ENCODE peak calls at places on chromosomes 2 and 18, in five cellular contexts. One of them, this sample, is unnamed.

GRCh38 chr18:70337139-70337972 is 48.5 kb downstream of the SOCS6 start:
- DNase-seq in heart right ventricle: no peak
- DNase-seq in fibroblast of the aortic adventitia: peak
- DNase-seq in ovary: no peak
- DNase-seq in mucosa of descending colon: no peak
- DNase-seq in this sample: no peak

GRCh38 chr2:145068509-145068908 is 548.6 kb upstream of the ZEB2 start:
- DNase-seq in heart right ventricle: no peak
- DNase-seq in fibroblast of the aortic adventitia: no peak
- DNase-seq in ovary: no peak
- DNase-seq in mucosa of descending colon: no peak
- DNase-seq in this sample: no peak

GRCh38 chr2:201158111-201158929 is 24.6 kb upstream of the CASP10 start:
- DNase-seq in heart right ventricle: no peak
- DNase-seq in fibroblast of the aortic adventitia: peak
- DNase-seq in ovary: peak
- DNase-seq in mucosa of descending colon: peak
- DNase-seq in this sample: peak

GRCh38 chr2:174442546-174443510 is 44.0 kb downstream of the GPR155 start:
- DNase-seq in heart right ventricle: no peak
- DNase-seq in fibroblast of the aortic adventitia: peak
- DNase-seq in ovary: no peak
- DNase-seq in mucosa of descending colon: no peak
- DNase-seq in this sample: no peak

GRCh38 chr2:47155091-47155876 is at the start of gene STPG4:
- DNase-seq in heart right ventricle: no peak
- DNase-seq in fibroblast of the aortic adventitia: no peak
- DNase-seq in ovary: no peak
- DNase-seq in mucosa of descending colon: no peak
- DNase-seq in this sample: no peak

GRCh38 chr2:36277146-36277808 is 78.3 kb upstream of the CRIM1 start:
- DNase-seq in heart right ventricle: no peak
- DNase-seq in fibroblast of the aortic adventitia: peak
- DNase-seq in ovary: no peak
- DNase-seq in mucosa of descending colon: no peak
- DNase-seq in this sample: no peak

GRCh38 chr2:133483201-133483600 is 85.1 kb downstream of the NCKAP5 start:
- DNase-seq in heart right ventricle: no peak
- DNase-seq in fibroblast of the aortic adventitia: peak
- DNase-seq in ovary: no peak
- DNase-seq in mucosa of descending colon: no peak
- DNase-seq in this sample: no peak

GRCh38 chr18:10003866-10004265 is 90.0 kb downstream of the VAPA start:
- DNase-seq in heart right ventricle: no peak
- DNase-seq in fibroblast of the aortic adventitia: no peak
- DNase-seq in ovary: no peak
- DNase-seq in mucosa of descending colon: no peak
- DNase-seq in this sample: no peak

GRCh38 chr18:76689646-76690264 is 132.6 kb upstream of the ZNF236 start:
- DNase-seq in heart right ventricle: no peak
- DNase-seq in fibroblast of the aortic adventitia: no peak
- DNase-seq in ovary: no peak
- DNase-seq in mucosa of descending colon: no peak
- DNase-seq in this sample: no peak

GRCh38 chr2:32884346-32884745 is 62.4 kb upstream of the LTBP1 start:
- DNase-seq in heart right ventricle: no peak
- DNase-seq in fibroblast of the aortic adventitia: no peak
- DNase-seq in ovary: no peak
- DNase-seq in mucosa of descending colon: no peak
- DNase-seq in this sample: no peak

GRCh38 chr2:240462704-240463273 is 27.3 kb downstream of the GPC1 start:
- DNase-seq in heart right ventricle: peak
- DNase-seq in fibroblast of the aortic adventitia: no peak
- DNase-seq in ovary: no peak
- DNase-seq in mucosa of descending colon: no peak
- DNase-seq in this sample: no peak

GRCh38 chr2:63792523-63792922 is 49.2 kb upstream of the UGP2 start:
- DNase-seq in heart right ventricle: no peak
- DNase-seq in fibroblast of the aortic adventitia: peak
- DNase-seq in ovary: no peak
- DNase-seq in mucosa of descending colon: no peak
- DNase-seq in this sample: no peak

GRCh38 chr18:11047156-11047555 is 102.2 kb downstream of the PIEZO2 start:
- DNase-seq in heart right ventricle: no peak
- DNase-seq in fibroblast of the aortic adventitia: no peak
- DNase-seq in ovary: no peak
- DNase-seq in mucosa of descending colon: no peak
- DNase-seq in this sample: no peak

DNA sequence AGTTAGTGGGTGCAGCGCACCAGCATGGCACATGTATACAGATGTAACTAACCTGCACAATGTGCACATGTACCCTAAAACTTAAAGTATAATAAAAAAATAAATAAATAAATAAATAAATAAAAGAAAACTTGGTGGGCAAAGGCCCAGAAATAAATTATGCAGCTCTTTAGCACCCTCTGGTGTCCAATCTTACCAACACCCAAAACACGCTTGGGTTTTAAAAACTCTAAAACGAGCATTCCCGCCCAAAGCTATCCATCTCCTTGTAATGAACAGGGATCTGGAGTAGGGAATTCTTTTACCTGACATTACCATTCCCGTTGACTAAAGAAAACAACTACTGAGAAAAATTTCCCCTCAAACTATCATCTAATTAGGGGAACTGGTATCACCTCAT is 2005.9 kb upstream of the CELF4 start:
- DNase-seq in heart right ventricle: no peak
- DNase-seq in fibroblast of the aortic adventitia: peak
- DNase-seq in ovary: no peak
- DNase-seq in mucosa of descending colon: peak
- DNase-seq in this sample: no peak
- TF ChIP-seq CTCF in heart right ventricle: peak
- TF ChIP-seq CTCF in fibroblast of the aortic adventitia: peak
- TF ChIP-seq CTCF in ovary: no peak
- TF ChIP-seq CTCF in mucosa of descending colon: no peak
- TF ChIP-seq CTCF in this sample: peak

GRCh38 chr2:230812041-230812440 is 52.7 kb upstream of the ITM2C start:
- DNase-seq in heart right ventricle: no peak
- DNase-seq in fibroblast of the aortic adventitia: no peak
- DNase-seq in ovary: no peak
- DNase-seq in mucosa of descending colon: no peak
- DNase-seq in this sample: no peak

GRCh38 chr2:230811508-230811907 is 53.2 kb upstream of the ITM2C start:
- DNase-seq in heart right ventricle: no peak
- DNase-seq in fibroblast of the aortic adventitia: peak
- DNase-seq in ovary: no peak
- DNase-seq in mucosa of descending colon: no peak
- DNase-seq in this sample: no peak

GRCh38 chr2:230807686-230808085 is 57.1 kb upstream of the ITM2C start:
- DNase-seq in heart right ventricle: no peak
- DNase-seq in fibroblast of the aortic adventitia: no peak
- DNase-seq in ovary: no peak
- DNase-seq in mucosa of descending colon: no peak
- DNase-seq in this sample: no peak

GRCh38 chr2:230809015-230809414 is 55.7 kb upstream of the ITM2C start:
- DNase-seq in heart right ventricle: no peak
- DNase-seq in fibroblast of the aortic adventitia: no peak
- DNase-seq in ovary: no peak
- DNase-seq in mucosa of descending colon: no peak
- DNase-seq in this sample: no peak

DNA sequence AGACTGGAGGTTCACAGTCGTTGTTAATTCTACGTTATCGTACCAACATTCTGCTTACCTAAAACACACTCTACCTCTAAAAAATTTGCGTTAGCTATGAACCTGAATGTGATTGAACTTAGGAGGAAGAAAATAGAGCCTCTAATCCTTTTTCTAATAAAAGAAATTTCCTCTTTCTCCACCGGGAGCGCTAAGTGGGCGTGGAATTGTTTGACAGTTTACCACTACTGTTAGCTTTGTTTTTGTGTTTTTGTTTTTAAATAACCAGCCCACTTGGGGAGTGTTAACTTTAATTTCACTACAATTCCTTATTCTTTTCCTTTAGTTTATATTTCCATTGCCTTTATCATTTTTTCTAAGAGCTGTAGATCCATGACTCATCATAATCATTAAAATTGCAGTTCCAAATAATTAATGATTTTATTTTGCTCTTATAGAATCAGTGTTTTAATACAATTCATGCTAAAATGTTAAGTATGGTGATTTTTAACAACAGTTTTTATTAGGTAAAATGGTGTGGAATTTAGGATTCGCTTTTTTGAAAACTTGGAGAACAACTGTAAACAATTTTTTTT is 55.0 kb upstream of the ITM2C start:
- DNase-seq in heart right ventricle: no peak
- DNase-seq in fibroblast of the aortic adventitia: no peak
- DNase-seq in ovary: no peak
- DNase-seq in mucosa of descending colon: no peak
- DNase-seq in this sample: no peak
- TF ChIP-seq CTCF in heart right ventricle: no peak
- TF ChIP-seq CTCF in fibroblast of the aortic adventitia: peak
- TF ChIP-seq CTCF in ovary: no peak
- TF ChIP-seq CTCF in mucosa of descending colon: no peak
- TF ChIP-seq CTCF in this sample: no peak

GRCh38 chr2:205934443-205934842 is 151.5 kb downstream of the INO80D start:
- DNase-seq in heart right ventricle: no peak
- DNase-seq in fibroblast of the aortic adventitia: peak
- DNase-seq in ovary: no peak
- DNase-seq in mucosa of descending colon: peak
- DNase-seq in this sample: no peak
- TF ChIP-seq CTCF in heart right ventricle: no peak
- TF ChIP-seq CTCF in fibroblast of the aortic adventitia: no peak
- TF ChIP-seq CTCF in ovary: no peak
- TF ChIP-seq CTCF in mucosa of descending colon: no peak
- TF ChIP-seq CTCF in this sample: no peak

DNA sequence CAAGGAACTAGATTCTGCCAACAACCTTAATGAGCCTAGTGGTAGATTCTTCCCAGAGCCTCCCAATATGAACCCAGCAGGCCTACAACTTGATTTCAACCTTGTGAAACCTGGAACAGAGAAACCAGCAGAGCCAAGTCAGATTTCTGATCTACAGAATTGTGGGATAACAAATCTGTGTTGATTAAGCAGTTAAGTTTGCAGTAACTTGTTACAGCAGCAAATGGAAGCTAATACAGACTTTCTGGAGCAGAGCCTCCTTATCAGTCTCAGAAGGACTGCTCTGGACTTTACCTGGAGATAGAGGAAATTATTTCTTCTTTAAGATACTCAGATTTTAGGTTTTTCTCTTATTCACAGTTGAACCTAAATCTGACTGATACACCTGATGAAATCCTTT is 225.5 kb downstream of the DYM start:
- DNase-seq in heart right ventricle: no peak
- DNase-seq in fibroblast of the aortic adventitia: no peak
- DNase-seq in ovary: no peak
- DNase-seq in mucosa of descending colon: no peak
- DNase-seq in this sample: no peak
- TF ChIP-seq CTCF in heart right ventricle: no peak
- TF ChIP-seq CTCF in fibroblast of the aortic adventitia: no peak
- TF ChIP-seq CTCF in ovary: no peak
- TF ChIP-seq CTCF in mucosa of descending colon: no peak
- TF ChIP-seq CTCF in this sample: no peak

DNA sequence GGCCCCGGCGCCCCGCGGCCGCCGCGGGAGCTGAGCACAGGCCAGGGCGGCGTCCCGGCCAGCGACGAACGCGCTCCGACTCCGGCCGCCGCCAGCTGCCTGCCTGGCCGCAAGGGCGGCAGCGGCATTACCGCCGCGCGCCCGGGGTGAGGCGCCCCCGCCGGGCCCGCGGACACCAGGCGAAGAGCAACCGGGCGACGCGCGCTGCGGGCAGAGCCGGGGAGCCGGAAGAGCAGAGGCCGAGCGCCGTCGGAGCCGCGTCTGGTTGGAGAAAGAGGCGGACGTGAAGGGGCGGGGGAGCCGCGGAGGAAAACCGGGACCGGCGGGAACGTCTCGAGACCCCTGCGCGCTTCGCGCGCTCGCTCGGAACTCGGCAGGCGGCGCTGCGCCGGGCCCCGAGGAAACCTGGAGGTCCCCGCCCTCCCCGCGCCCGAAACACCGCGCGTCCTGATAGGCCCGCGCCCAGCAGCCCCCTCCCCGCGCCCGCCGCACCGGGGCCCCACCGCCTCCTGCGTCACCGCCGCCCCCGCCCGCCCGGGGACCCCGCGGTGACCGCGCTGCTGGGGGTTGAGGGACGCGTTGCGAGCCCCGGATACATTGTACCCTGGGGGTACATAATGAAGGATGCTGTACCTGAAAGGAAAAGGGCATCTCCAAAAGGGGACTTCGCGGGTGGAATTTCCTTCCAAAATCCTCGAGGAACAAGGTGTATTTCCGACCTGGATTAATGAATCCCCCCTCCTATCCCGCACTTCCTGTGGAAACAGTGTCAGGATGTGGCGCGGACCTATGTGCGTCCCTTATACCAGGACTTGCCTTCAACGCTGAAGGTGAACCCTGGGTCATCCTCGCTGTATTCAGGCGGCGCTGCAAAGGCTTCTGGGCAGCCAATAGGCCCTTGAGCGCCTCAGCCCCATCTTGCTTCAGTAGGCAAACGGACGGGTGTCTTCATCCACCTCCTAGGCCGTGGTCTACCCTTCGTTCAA is 1.0 kb upstream of the B4GALT6 start:
- DNase-seq in heart right ventricle: peak
- DNase-seq in fibroblast of the aortic adventitia: peak
- DNase-seq in ovary: peak
- DNase-seq in mucosa of descending colon: peak
- DNase-seq in this sample: peak
- TF ChIP-seq CTCF in heart right ventricle: peak
- TF ChIP-seq CTCF in fibroblast of the aortic adventitia: no peak
- TF ChIP-seq CTCF in ovary: peak
- TF ChIP-seq CTCF in mucosa of descending colon: peak
- TF ChIP-seq CTCF in this sample: peak

DNA sequence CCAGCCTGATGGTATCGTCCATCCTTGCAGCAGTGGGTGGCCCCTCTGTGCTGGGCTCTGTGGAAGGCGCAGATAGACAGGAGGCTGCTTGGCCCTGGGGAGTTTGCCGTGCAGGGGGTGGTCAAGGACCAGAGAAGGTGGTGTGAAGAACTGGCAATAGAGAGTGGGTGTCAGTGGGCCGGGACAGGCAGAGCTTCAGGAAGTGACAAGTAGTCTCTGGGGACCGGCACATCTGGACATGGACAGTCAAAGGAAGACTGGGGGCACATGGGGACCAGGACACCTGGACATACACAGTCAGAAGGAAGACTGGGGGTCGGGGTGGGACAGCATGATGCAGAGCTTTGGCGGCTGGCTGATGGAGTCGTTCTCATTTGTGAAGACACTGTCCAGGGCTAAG is 335.9 kb downstream of the AGAP1 start:
- DNase-seq in heart right ventricle: no peak
- DNase-seq in fibroblast of the aortic adventitia: no peak
- DNase-seq in ovary: no peak
- DNase-seq in mucosa of descending colon: no peak
- DNase-seq in this sample: no peak
- TF ChIP-seq CTCF in heart right ventricle: no peak
- TF ChIP-seq CTCF in fibroblast of the aortic adventitia: no peak
- TF ChIP-seq CTCF in ovary: no peak
- TF ChIP-seq CTCF in mucosa of descending colon: no peak
- TF ChIP-seq CTCF in this sample: no peak

DNA sequence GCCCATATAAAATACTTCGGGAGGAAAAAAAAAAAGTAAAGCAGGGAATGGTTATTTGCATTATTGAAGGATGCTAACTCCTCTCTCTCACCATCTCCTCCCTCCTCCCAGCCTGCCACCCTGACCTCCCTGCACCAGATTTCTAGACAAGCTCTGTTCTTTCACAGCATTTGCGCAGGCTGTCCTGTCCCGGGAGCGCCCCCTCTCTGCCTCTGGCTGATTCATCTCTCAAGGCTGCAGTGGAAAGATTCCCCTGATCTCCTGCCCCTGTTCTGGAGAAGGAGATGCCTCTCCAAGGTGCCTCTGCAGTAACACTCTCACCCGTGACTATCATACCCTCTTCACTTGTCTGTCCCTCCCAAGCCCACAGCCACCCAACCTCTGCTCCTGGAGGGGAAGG is 38.5 kb downstream of the COL4A4 start:
- DNase-seq in heart right ventricle: no peak
- DNase-seq in fibroblast of the aortic adventitia: no peak
- DNase-seq in ovary: no peak
- DNase-seq in mucosa of descending colon: no peak
- DNase-seq in this sample: no peak
- TF ChIP-seq CTCF in heart right ventricle: no peak
- TF ChIP-seq CTCF in fibroblast of the aortic adventitia: no peak
- TF ChIP-seq CTCF in ovary: no peak
- TF ChIP-seq CTCF in mucosa of descending colon: no peak
- TF ChIP-seq CTCF in this sample: no peak